ENCODE peak calls at places on chromosomes 6 and 20, in nine cellular contexts. F is Peyer's patch, U is colonic mucosa, B is MM.1S, K is brain microvascular endothelial cell, W is BJ, A is left lung, S is GM23338, I is IMR-90. T is an unnamed sample.

GRCh38 chr6:11702039-11702795 is 76.4 kb downstream of the ADTRP start:
- DNase-seq in B (no peak), U (no peak), I (peak), W (no peak), K (peak), S (no peak), F (no peak), A (no peak), T (no peak)

GRCh38 chr6:5905431-5906339 is 101.0 kb downstream of the NRN1 start:
- DNase-seq in S (no peak), F (no peak), K (peak), U (peak), W (peak), A (peak), I (peak), B (no peak), T (peak)

GRCh38 chr6:12148317-12148801 is 136.2 kb downstream of the HIVEP1 start:
- DNase-seq in W (peak), U (no peak), B (no peak), A (no peak), F (no peak), K (peak), S (no peak), I (peak), T (no peak)

GRCh38 chr6:21109421-21110178 is 484.0 kb upstream of the SOX4 start:
- DNase-seq in B (no peak), I (peak), F (no peak), W (peak), U (no peak), S (no peak), A (no peak), K (peak), T (peak)

GRCh38 chr6:165308926-165309731 is at the start of gene C6orf118:
- DNase-seq in F (no peak), W (no peak), B (no peak), S (peak), I (peak), A (peak), K (peak), U (no peak), T (no peak)

GRCh38 chr6:69936674-69937363 is 70.5 kb downstream of the COL19A1 start:
- DNase-seq in B (no peak), U (no peak), I (no peak), S (peak), W (no peak), A (no peak), F (no peak), K (no peak), T (no peak)

GRCh38 chr20:41367393-41367695 is 726 bp upstream of the EMILIN3 start:
- DNase-seq in B (no peak), U (no peak), W (no peak), F (no peak), S (peak), A (no peak), K (no peak), I (no peak), T (no peak)

GRCh38 chr20:1301031-1301529 is 27.9 kb downstream of the SDCBP2 start:
- DNase-seq in B (no peak), F (peak), U (no peak), K (peak), W (no peak), S (peak), A (no peak), I (peak), T (no peak)

GRCh38 chr20:36322131-36322530 is 16.0 kb downstream of the DLGAP4 start:
- DNase-seq in S (no peak), K (no peak), I (no peak), W (no peak), F (no peak), B (no peak), A (no peak), U (no peak), T (no peak)

GRCh38 chr20:54556406-54556805 is 81.0 kb downstream of the DOK5 start:
- DNase-seq in W (no peak), A (no peak), I (no peak), F (no peak), U (no peak), B (no peak), K (no peak), S (no peak), T (no peak)

GRCh38 chr6:133939778-133940667 is 13.0 kb upstream of the TBPL1 start:
- DNase-seq in S (no peak), I (no peak), W (no peak), B (no peak), F (no peak), K (no peak), A (no peak), U (no peak), T (no peak)

GRCh38 chr6:1296542-1296941 is 15.4 kb upstream of the FOXQ1 start:
- DNase-seq in K (no peak), S (no peak), I (peak), B (no peak), U (no peak), W (no peak), A (no peak), F (no peak), T (no peak)

GRCh38 chr6:26195924-26196845 is 109.0 kb downstream of the HFE start:
- DNase-seq in F (no peak), A (no peak), I (peak), U (peak), S (no peak), W (no peak), B (peak), K (no peak), T (no peak)

GRCh38 chr20:33667245-33668086 is 723 bp downstream of the ACTL10 start:
- DNase-seq in S (no peak), I (peak), U (peak), W (no peak), F (peak), B (peak), A (no peak), K (peak), T (peak)

GRCh38 chr6:134464690-134465411 is 146.9 kb upstream of the SGK1 start:
- DNase-seq in A (no peak), K (peak), U (no peak), F (no peak), B (no peak), W (no peak), I (peak), S (peak), T (peak)

GRCh38 chr6:13397359-13398080 is 69.2 kb upstream of the TBC1D7 start:
- DNase-seq in K (no peak), U (peak), W (no peak), S (no peak), A (no peak), F (peak), I (no peak), B (peak), T (no peak)

GRCh38 chr6:29831776-29832175 is 4.2 kb downstream of the HLA-G start:
- DNase-seq in U (no peak), S (no peak), W (no peak), A (no peak), I (no peak), K (no peak), B (no peak), F (no peak), T (no peak)

GRCh38 chr6:126170875-126171489 is 168.9 kb upstream of the CENPW start:
- DNase-seq in I (peak), S (peak), B (peak), U (peak), W (no peak), F (no peak), K (no peak), A (no peak), T (peak)

GRCh38 chr6:85498596-85499258 is 48.8 kb downstream of the NT5E start:
- DNase-seq in U (peak), K (no peak), B (no peak), W (no peak), A (no peak), F (no peak), I (peak), S (no peak), T (no peak)

GRCh38 chr20:38278763-38279162 is 18.2 kb upstream of the KIAA1755 start:
- DNase-seq in F (no peak), S (no peak), U (no peak), I (no peak), A (no peak), W (no peak), K (no peak), B (no peak), T (no peak)

GRCh38 chr6:105607624-105608392 is 204.9 kb upstream of the PREP start:
- DNase-seq in B (no peak), U (no peak), I (peak), W (no peak), K (no peak), A (no peak), S (no peak), F (no peak), T (no peak)

DNA sequence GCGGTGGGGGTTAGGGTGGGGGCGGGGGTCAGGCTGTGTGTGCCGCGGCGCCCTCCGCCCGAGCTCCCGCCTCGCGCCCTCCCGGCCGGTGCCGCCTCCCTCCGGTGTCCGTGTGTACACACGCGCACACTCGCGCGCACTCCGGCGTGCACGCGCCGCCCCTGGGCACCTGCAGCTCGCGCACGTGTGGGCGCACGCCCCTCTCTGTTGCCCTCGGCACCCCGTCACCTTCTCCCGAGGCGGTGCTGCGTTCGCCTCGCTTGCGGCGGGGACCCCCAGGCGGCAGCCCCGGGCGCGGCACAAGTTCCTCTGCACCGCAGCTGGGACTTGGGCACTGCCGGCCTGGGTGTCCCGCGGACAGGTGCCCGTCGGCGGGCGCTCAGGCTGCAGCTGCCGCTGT is 525 bp downstream of the MACROD2 start:
- DNase-seq in B (no peak), U (peak), K (no peak), I (no peak), S (peak), F (peak), W (no peak), A (peak), T (no peak)
- H3K4me3 ChIP-seq in B (no peak), U (peak), K (peak), I (peak), S (peak), F (peak), W (peak), A (peak), T (peak)

GRCh38 chr6:162443101-162443500 is 284.5 kb downstream of the PRKN start:
- DNase-seq in I (no peak), S (no peak), U (no peak), W (no peak), A (no peak), F (no peak), K (no peak), B (no peak), T (no peak)

GRCh38 chr6:162448294-162448693 is 279.3 kb downstream of the PRKN start:
- DNase-seq in F (no peak), A (no peak), K (no peak), U (no peak), I (no peak), S (no peak), B (no peak), W (no peak), T (no peak)

GRCh38 chr6:162442675-162443074 is 284.9 kb downstream of the PRKN start:
- DNase-seq in W (no peak), K (no peak), B (no peak), A (no peak), F (no peak), I (no peak), U (no peak), S (peak), T (no peak)
- TF ChIP-seq CTCF in W (no peak), K (peak), B (no peak), A (no peak), F (peak), I (no peak), U (no peak), S (peak), T (no peak)

GRCh38 chr6:138160329-138161117 is 1.2 kb upstream of the ARFGEF3 start:
- DNase-seq in A (no peak), K (no peak), B (no peak), S (no peak), I (no peak), W (no peak), U (no peak), F (no peak), T (no peak)
- H3K4me3 ChIP-seq in A (peak), K (no peak), B (no peak), S (peak), I (no peak), W (no peak), U (no peak), F (peak), T (no peak)

GRCh38 chr6:100099189-100100074 is 105.4 kb upstream of the MCHR2 start:
- DNase-seq in B (peak), F (no peak), S (peak), A (no peak), W (no peak), K (no peak), I (peak), U (no peak), T (no peak)
- TF ChIP-seq CTCF in B (peak), F (peak), S (peak), A (peak), W (peak), K (peak), I (peak), U (peak), T (peak)

GRCh38 chr6:43059168-43060033 is at the start of the genes KLC4 and MRPL2:
- DNase-seq in U (peak), W (peak), F (peak), B (peak), I (peak), A (peak), S (peak), K (peak), T (peak)

GRCh38 chr6:43060034-43060754 is 763 bp downstream of the KLC4 start:
- DNase-seq in A (peak), U (peak), S (peak), I (no peak), B (no peak), F (peak), W (no peak), K (no peak), T (no peak)

GRCh38 chr6:43062818-43063217 is 3.4 kb downstream of the KLC4 start:
- DNase-seq in F (no peak), W (no peak), K (no peak), I (no peak), A (no peak), S (no peak), U (no peak), B (no peak), T (no peak)

GRCh38 chr6:43061861-43062260 is 2.4 kb downstream of the KLC4 start:
- DNase-seq in A (no peak), U (no peak), I (peak), S (no peak), F (no peak), K (no peak), B (no peak), W (no peak), T (no peak)

DNA sequence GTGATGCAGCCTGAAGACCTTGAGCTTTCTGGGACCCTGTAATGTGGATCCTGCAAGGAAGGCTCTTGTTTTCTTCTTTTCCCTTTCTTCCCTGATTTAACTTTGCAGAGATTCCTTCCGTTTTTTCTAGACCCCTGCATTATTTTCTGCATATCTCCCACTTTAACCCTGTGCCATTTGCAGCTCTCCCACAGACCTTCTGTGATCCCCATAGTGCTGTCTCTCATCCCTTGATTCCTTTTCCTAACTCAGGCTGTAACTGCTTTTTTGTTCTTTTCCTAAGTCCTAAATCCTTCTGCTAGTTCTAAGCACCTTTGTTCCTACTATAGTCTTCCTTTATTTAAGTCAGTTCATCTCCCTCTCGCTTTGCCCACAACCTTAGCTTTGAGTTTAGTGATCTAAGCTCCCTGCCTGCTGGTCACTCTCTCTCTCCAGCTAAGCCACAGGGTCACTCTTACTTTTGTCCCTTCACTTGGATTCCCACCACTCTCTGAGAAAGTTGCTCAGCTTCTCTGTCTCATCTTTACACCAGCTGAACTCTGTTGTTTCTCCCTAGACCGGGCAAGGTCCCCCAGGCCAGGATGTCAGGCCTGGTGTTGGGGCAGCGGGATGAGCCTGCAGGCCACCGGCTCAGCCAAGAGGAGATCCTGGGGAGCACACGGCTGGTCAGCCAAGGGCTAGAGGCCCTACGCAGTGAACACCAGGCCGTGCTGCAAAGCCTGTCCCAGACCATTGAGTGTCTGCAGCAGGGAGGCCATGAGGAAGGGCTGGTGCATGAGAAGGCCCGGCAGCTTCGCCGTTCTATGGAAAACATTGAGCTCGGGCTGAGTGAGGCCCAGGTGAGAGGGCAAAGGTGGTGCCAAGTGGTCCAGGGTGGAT is 1.6 kb downstream of the KLC4 start:
- DNase-seq in W (no peak), K (no peak), S (no peak), I (no peak), B (no peak), F (no peak), A (no peak), U (peak), T (no peak)
- H3K4me3 ChIP-seq in W (peak), K (no peak), S (peak), I (no peak), B (no peak), F (peak), A (peak), U (peak), T (no peak)

DNA sequence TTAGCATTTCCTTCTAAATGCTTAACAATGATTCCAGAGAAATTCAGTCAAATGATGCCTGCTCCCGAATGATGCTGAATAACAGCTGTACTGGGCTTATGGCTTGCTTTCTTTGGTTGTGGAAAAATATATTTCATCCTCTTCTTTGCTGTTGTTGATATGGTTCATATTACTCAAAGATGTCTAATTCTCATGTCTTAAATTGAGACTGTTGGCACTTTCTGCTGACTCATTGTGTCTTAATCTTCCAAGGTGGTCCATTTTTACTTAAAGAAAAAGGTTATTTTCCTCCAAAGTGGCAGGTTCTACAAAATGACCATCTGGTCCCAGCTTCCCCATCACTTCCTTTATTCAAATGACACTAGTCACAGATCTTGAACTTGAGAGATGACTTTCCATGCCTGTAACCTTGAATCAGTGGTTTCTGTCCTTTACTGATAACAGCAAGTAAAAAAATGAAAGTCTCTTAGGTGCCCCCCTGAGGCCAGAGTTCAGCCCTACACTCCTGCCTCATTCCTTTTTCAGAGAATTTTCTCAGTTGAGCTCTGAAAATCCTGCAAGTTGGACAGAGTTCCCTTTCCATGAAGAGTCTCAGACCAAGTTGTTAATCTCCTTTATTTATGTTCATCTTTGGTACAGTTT is 6.9 kb downstream of the SNAP25 start:
- DNase-seq in F (no peak), I (no peak), K (no peak), U (no peak), A (no peak), W (no peak), B (peak), S (peak), T (no peak)
- TF ChIP-seq CTCF in F (no peak), I (peak), K (peak), U (no peak), A (no peak), W (peak), B (peak), S (peak), T (peak)

GRCh38 chr20:32474717-32474966 is 110.5 kb downstream of the NOL4L start:
- DNase-seq in A (no peak), I (no peak), B (no peak), W (no peak), F (no peak), S (no peak), U (no peak), K (no peak), T (no peak)

GRCh38 chr20:32473231-32474008 is 111.7 kb downstream of the NOL4L start:
- DNase-seq in B (no peak), K (no peak), U (peak), I (no peak), S (peak), W (no peak), A (no peak), F (peak), T (no peak)

GRCh38 chr20:32474009-32474716 is 111.0 kb downstream of the NOL4L start:
- DNase-seq in U (peak), A (peak), S (no peak), F (no peak), B (no peak), K (no peak), W (no peak), I (no peak), T (no peak)

GRCh38 chr20:32476684-32477593 is 108.2 kb downstream of the NOL4L start:
- DNase-seq in A (no peak), F (peak), W (no peak), B (no peak), K (no peak), S (no peak), U (no peak), I (no peak), T (no peak)

GRCh38 chr20:32474967-32475819 is 109.9 kb downstream of the NOL4L start:
- DNase-seq in F (peak), U (peak), I (peak), W (peak), B (no peak), K (peak), S (peak), A (peak), T (peak)
- H3K4me3 ChIP-seq in F (peak), U (peak), I (peak), W (peak), B (no peak), K (peak), S (peak), A (peak), T (peak)

DNA sequence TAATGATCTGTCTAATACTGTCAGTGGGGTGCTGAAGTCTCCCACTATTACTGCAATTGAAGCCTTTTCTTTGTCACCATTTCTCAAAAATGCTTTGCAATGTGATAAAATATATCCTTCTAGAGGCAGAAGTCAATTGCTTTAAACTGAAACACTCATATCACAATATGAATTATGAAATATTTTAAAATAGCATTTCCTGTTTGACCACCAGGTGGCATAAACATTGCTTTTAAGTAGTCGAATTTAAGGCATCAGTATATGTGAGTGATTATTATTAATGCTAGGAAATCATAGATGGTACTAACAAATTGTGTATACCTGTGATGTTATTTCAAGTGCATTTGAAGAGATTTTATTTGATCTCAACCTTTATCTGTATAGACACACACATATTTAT is 87.5 kb downstream of the MEI4 start:
- DNase-seq in U (no peak), S (peak), K (no peak), B (peak), A (no peak), F (no peak), W (no peak), I (peak), T (no peak)
- TF ChIP-seq CTCF in U (peak), S (peak), K (peak), B (peak), A (no peak), F (peak), W (peak), I (peak), T (no peak)

GRCh38 chr20:46316984-46317684 is 8.8 kb upstream of the CDH22 start:
- DNase-seq in I (no peak), U (no peak), A (no peak), S (no peak), B (no peak), W (no peak), K (no peak), F (no peak), T (no peak)
- H3K4me3 ChIP-seq in I (no peak), U (no peak), A (no peak), S (no peak), B (no peak), W (no peak), K (no peak), F (no peak), T (no peak)